ENCODE peak calls at places on chromosomes 2 and 18, in six cellular contexts. One of them, this sample, is unnamed.
A peak's percentile ranks its signal among the peaks of the same experiment; 100 is the strongest.

GRCh38 chr2:79189465-79189864 is 29.9 kb upstream of the REG3A start:
- DNase-seq in mesenchymal stem cell: no peak
- DNase-seq in H9: no peak
- DNase-seq in IMR-90: no peak
- DNase-seq in neuronal stem cell: peak; percentile 29
- DNase-seq in H1: no peak
- DNase-seq in this sample: no peak

GRCh38 chr2:46275995-46276394 is 21.2 kb upstream of the EPAS1 start:
- DNase-seq in mesenchymal stem cell: no peak
- DNase-seq in H9: peak; percentile 85
- DNase-seq in IMR-90: no peak
- DNase-seq in neuronal stem cell: no peak
- DNase-seq in H1: no peak
- DNase-seq in this sample: no peak

GRCh38 chr2:159148891-159149290 is 137.6 kb downstream of the WDSUB1 start:
- DNase-seq in mesenchymal stem cell: no peak
- DNase-seq in H9: no peak
- DNase-seq in IMR-90: no peak
- DNase-seq in neuronal stem cell: no peak
- DNase-seq in H1: no peak
- DNase-seq in this sample: no peak

GRCh38 chr2:147531299-147531698 is 313.5 kb upstream of the ACVR2A start:
- DNase-seq in mesenchymal stem cell: no peak
- DNase-seq in H9: no peak
- DNase-seq in IMR-90: no peak
- DNase-seq in neuronal stem cell: no peak
- DNase-seq in H1: no peak
- DNase-seq in this sample: no peak

GRCh38 chr2:231557571-231558217 is 27.4 kb upstream of the NMUR1 start:
- DNase-seq in mesenchymal stem cell: peak; percentile 84
- DNase-seq in H9: peak; percentile 80
- DNase-seq in IMR-90: peak; percentile 81
- DNase-seq in neuronal stem cell: peak; percentile 51
- DNase-seq in H1: peak; percentile 50
- DNase-seq in this sample: peak; percentile 90

GRCh38 chr18:25229858-25230257 is 122.1 kb downstream of the ZNF521 start:
- DNase-seq in mesenchymal stem cell: no peak
- DNase-seq in H9: no peak
- DNase-seq in IMR-90: no peak
- DNase-seq in neuronal stem cell: no peak
- DNase-seq in H1: no peak
- DNase-seq in this sample: no peak

GRCh38 chr2:204078003-204078698 is 141.6 kb downstream of the ICOS start:
- DNase-seq in mesenchymal stem cell: no peak
- DNase-seq in H9: no peak
- DNase-seq in IMR-90: no peak
- DNase-seq in neuronal stem cell: no peak
- DNase-seq in H1: no peak
- DNase-seq in this sample: peak; percentile 89

GRCh38 chr18:50194623-50195532 is at the start of gene MYO5B:
- DNase-seq in mesenchymal stem cell: no peak
- DNase-seq in H9: peak; percentile 73
- DNase-seq in IMR-90: no peak
- DNase-seq in neuronal stem cell: peak; percentile 58
- DNase-seq in H1: no peak
- DNase-seq in this sample: peak; percentile 73

GRCh38 chr2:181752301-181752700 is 72.0 kb upstream of the NEUROD1 start:
- DNase-seq in mesenchymal stem cell: no peak
- DNase-seq in H9: no peak
- DNase-seq in IMR-90: peak; percentile 39
- DNase-seq in neuronal stem cell: no peak
- DNase-seq in H1: no peak
- DNase-seq in this sample: peak; percentile 14

GRCh38 chr2:135798275-135798705 is 38.7 kb downstream of the LCT start:
- DNase-seq in mesenchymal stem cell: no peak
- DNase-seq in H9: no peak
- DNase-seq in IMR-90: no peak
- DNase-seq in neuronal stem cell: no peak
- DNase-seq in H1: no peak
- DNase-seq in this sample: no peak
- H3K14ac ChIP-seq in mesenchymal stem cell: no peak overlapping the region
- H3K14ac ChIP-seq in H9: no peak overlapping the region
- H3K14ac ChIP-seq in IMR-90: peak overlapping the region; percentile 22
- H3K14ac ChIP-seq in neuronal stem cell: no peak overlapping the region
- H3K14ac ChIP-seq in H1: no peak overlapping the region
- H3K14ac ChIP-seq in this sample: no peak overlapping the region

DNA sequence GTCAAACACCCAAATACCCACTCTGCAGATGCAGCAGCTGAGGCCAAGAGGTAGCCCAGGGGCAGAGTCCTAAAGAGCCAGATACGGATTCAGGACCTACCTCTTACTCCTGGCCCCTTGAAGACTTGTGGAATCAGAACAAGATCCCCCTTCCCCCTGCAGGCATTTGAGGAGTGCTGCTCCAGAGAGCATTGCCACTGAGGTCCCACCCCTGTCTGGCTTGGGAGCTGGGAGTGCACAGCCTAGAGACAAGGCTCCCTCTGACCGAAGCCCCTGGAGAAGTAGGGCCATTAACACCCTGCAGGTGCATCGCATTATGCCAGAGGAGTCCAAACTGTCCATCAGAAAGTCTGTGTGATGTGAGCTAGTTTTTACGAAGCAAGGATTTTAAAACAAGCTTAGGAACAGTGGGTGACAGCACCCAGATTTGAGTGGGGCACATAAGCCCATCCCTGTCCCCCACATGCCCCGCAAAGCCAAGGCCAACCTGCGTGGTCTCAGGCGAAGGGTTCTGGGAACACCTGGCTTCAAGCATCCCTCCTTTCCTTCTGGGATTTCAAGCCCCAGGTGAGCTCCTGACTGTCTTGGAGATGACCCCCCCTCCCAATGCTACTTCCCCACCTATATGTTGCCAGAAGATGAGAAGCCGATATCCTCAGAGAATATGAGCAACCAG is 48.4 kb downstream of the MTERF4 start:
- DNase-seq in mesenchymal stem cell: no peak
- DNase-seq in H9: no peak
- DNase-seq in IMR-90: no peak
- DNase-seq in neuronal stem cell: no peak
- DNase-seq in H1: no peak
- DNase-seq in this sample: no peak
- H3K14ac ChIP-seq in mesenchymal stem cell: no peak overlapping the region
- H3K14ac ChIP-seq in H9: no peak overlapping the region
- H3K14ac ChIP-seq in IMR-90: no peak overlapping the region
- H3K14ac ChIP-seq in neuronal stem cell: peak overlapping the region; percentile 38
- H3K14ac ChIP-seq in H1: no peak overlapping the region
- H3K14ac ChIP-seq in this sample: no peak overlapping the region

DNA sequence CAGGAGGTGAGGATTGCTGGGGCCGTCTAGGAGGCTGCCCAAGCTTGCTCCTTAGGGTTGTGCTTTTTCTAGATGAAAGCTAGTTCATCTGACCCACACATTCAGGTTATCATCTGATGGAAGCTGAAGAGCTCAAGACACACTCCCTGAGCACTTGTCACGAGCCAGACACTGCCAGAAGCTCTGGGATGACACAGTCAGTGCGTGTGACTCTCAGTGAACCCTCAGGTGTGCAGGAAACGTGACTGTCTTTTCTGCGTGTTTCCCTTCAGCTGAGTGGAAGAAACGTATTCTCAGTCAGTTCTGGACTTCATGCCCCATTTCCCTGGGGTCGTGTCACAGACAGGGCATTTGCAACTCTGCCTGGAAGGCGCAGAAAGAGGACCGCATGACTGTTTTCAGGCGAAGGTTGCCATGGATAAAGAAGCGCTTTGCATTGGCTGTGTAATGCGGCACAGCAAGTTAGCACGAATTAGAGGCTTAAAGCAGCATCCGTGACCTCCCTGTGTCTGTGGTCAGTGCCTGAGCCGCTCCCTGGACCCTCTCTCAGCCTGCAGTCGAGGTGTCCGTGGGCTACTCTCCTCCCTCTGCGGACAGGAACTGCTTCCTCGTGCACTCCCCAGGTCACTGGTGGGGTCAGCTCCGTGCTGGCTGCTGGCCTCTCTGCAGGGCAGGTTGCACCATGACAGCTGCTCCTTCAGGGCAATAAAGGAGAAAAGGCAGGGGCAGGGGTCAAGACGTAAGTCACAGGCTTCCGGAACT is 3.4 kb upstream of the ALLC start:
- DNase-seq in mesenchymal stem cell: no peak
- DNase-seq in H9: no peak
- DNase-seq in IMR-90: no peak
- DNase-seq in neuronal stem cell: no peak
- DNase-seq in H1: no peak
- DNase-seq in this sample: no peak
- H3K14ac ChIP-seq in mesenchymal stem cell: no peak overlapping the region
- H3K14ac ChIP-seq in H9: no peak overlapping the region
- H3K14ac ChIP-seq in IMR-90: no peak overlapping the region
- H3K14ac ChIP-seq in neuronal stem cell: no peak overlapping the region
- H3K14ac ChIP-seq in H1: no peak overlapping the region
- H3K14ac ChIP-seq in this sample: no peak overlapping the region

GRCh38 chr2:221612171-221612570 is 40.1 kb upstream of the EPHA4 start:
- DNase-seq in mesenchymal stem cell: no peak
- DNase-seq in H9: no peak
- DNase-seq in IMR-90: no peak
- DNase-seq in neuronal stem cell: no peak
- DNase-seq in H1: no peak
- DNase-seq in this sample: no peak

GRCh38 chr2:221606369-221606768 is 34.3 kb upstream of the EPHA4 start:
- DNase-seq in mesenchymal stem cell: no peak
- DNase-seq in H9: no peak
- DNase-seq in IMR-90: no peak
- DNase-seq in neuronal stem cell: peak; percentile 58
- DNase-seq in H1: no peak
- DNase-seq in this sample: no peak

GRCh38 chr2:221610675-221611074 is 38.6 kb upstream of the EPHA4 start:
- DNase-seq in mesenchymal stem cell: no peak
- DNase-seq in H9: no peak
- DNase-seq in IMR-90: no peak
- DNase-seq in neuronal stem cell: no peak
- DNase-seq in H1: no peak
- DNase-seq in this sample: no peak

GRCh38 chr2:221610249-221610648 is 38.1 kb upstream of the EPHA4 start:
- DNase-seq in mesenchymal stem cell: no peak
- DNase-seq in H9: no peak
- DNase-seq in IMR-90: no peak
- DNase-seq in neuronal stem cell: no peak
- DNase-seq in H1: no peak
- DNase-seq in this sample: no peak

GRCh38 chr2:221608442-221608841 is 36.3 kb upstream of the EPHA4 start:
- DNase-seq in mesenchymal stem cell: no peak
- DNase-seq in H9: no peak
- DNase-seq in IMR-90: no peak
- DNase-seq in neuronal stem cell: no peak
- DNase-seq in H1: no peak
- DNase-seq in this sample: no peak
- H3K14ac ChIP-seq in mesenchymal stem cell: no peak overlapping the region
- H3K14ac ChIP-seq in H9: no peak overlapping the region
- H3K14ac ChIP-seq in IMR-90: no peak overlapping the region
- H3K14ac ChIP-seq in neuronal stem cell: no peak overlapping the region
- H3K14ac ChIP-seq in H1: no peak overlapping the region
- H3K14ac ChIP-seq in this sample: no peak overlapping the region

GRCh38 chr18:45106331-45106774 is 425.7 kb downstream of the SETBP1 start:
- DNase-seq in mesenchymal stem cell: peak; percentile 53
- DNase-seq in H9: no peak
- DNase-seq in IMR-90: no peak
- DNase-seq in neuronal stem cell: no peak
- DNase-seq in H1: no peak
- DNase-seq in this sample: peak; percentile 32
- H3K14ac ChIP-seq in mesenchymal stem cell: no peak overlapping the region
- H3K14ac ChIP-seq in H9: no peak overlapping the region
- H3K14ac ChIP-seq in IMR-90: no peak overlapping the region
- H3K14ac ChIP-seq in neuronal stem cell: no peak overlapping the region
- H3K14ac ChIP-seq in H1: no peak overlapping the region
- H3K14ac ChIP-seq in this sample: no peak overlapping the region

This sample was measured in trophoblast cell.